ENCODE peak calls at places on chromosomes 6 and 20, in seven cellular contexts. One of them, this sample, is unnamed.
A peak's percentile ranks its signal among the peaks of the same experiment; 100 is the strongest.

GRCh38 chr20:44955270-44955669 is 4.9 kb downstream of the TOMM34 start:
- DNase-seq in esophagus squamous epithelium: no peak
- DNase-seq in astrocyte of the spinal cord: no peak
- DNase-seq in IMR-90: no peak
- DNase-seq in RWPE2: no peak
- DNase-seq in GM12865: no peak
- DNase-seq in astrocyte of the cerebellum: no peak
- DNase-seq in this sample: no peak

GRCh38 chr20:35048739-35049138 is 43.9 kb downstream of the TRPC4AP start:
- DNase-seq in astrocyte of the spinal cord: no peak
- DNase-seq in IMR-90: no peak
- DNase-seq in esophagus squamous epithelium: no peak
- DNase-seq in GM12865: no peak
- DNase-seq in RWPE2: no peak
- DNase-seq in astrocyte of the cerebellum: no peak
- DNase-seq in this sample: no peak

GRCh38 chr6:18269717-18270116 is 5.4 kb upstream of the DEK start:
- DNase-seq in RWPE2: no peak
- DNase-seq in astrocyte of the spinal cord: no peak
- DNase-seq in esophagus squamous epithelium: no peak
- DNase-seq in IMR-90: no peak
- DNase-seq in astrocyte of the cerebellum: no peak
- DNase-seq in GM12865: no peak
- DNase-seq in this sample: no peak

GRCh38 chr6:138724015-138724414 is 49.6 kb upstream of the CCDC28A start:
- DNase-seq in GM12865: no peak
- DNase-seq in astrocyte of the spinal cord: peak; percentile 84
- DNase-seq in IMR-90: no peak
- DNase-seq in RWPE2: no peak
- DNase-seq in esophagus squamous epithelium: no peak
- DNase-seq in astrocyte of the cerebellum: peak; percentile 60
- DNase-seq in this sample: peak; percentile 26

GRCh38 chr6:159312204-159312603 is 143.0 kb downstream of the FNDC1 start:
- DNase-seq in astrocyte of the cerebellum: no peak
- DNase-seq in IMR-90: no peak
- DNase-seq in esophagus squamous epithelium: no peak
- DNase-seq in GM12865: no peak
- DNase-seq in RWPE2: no peak
- DNase-seq in astrocyte of the spinal cord: no peak
- DNase-seq in this sample: no peak

GRCh38 chr20:57953638-57954037 is 243.8 kb upstream of the PMEPA1 start:
- DNase-seq in astrocyte of the cerebellum: no peak
- DNase-seq in astrocyte of the spinal cord: peak; percentile 44
- DNase-seq in esophagus squamous epithelium: no peak
- DNase-seq in GM12865: no peak
- DNase-seq in RWPE2: no peak
- DNase-seq in IMR-90: no peak
- DNase-seq in this sample: no peak

GRCh38 chr6:57246307-57246706 is 24.2 kb upstream of the RAB23 start:
- DNase-seq in astrocyte of the cerebellum: no peak
- DNase-seq in esophagus squamous epithelium: no peak
- DNase-seq in IMR-90: no peak
- DNase-seq in astrocyte of the spinal cord: no peak
- DNase-seq in RWPE2: no peak
- DNase-seq in GM12865: no peak
- DNase-seq in this sample: no peak

GRCh38 chr6:127342946-127343752 is at the start of gene ECHDC1:
- DNase-seq in esophagus squamous epithelium: no peak
- DNase-seq in IMR-90: peak; percentile 66
- DNase-seq in astrocyte of the cerebellum: no peak
- DNase-seq in GM12865: peak; percentile 87
- DNase-seq in astrocyte of the spinal cord: peak; percentile 78
- DNase-seq in RWPE2: peak; percentile 61
- DNase-seq in this sample: peak; percentile 33

GRCh38 chr6:13696226-13696625 is 15.4 kb downstream of the RANBP9 start:
- DNase-seq in astrocyte of the spinal cord: peak; percentile 65
- DNase-seq in astrocyte of the cerebellum: no peak
- DNase-seq in esophagus squamous epithelium: no peak
- DNase-seq in GM12865: no peak
- DNase-seq in RWPE2: no peak
- DNase-seq in IMR-90: peak; percentile 90
- DNase-seq in this sample: no peak

GRCh38 chr6:22590423-22590822 is 21.1 kb downstream of the HDGFL1 start:
- DNase-seq in astrocyte of the cerebellum: no peak
- DNase-seq in IMR-90: no peak
- DNase-seq in astrocyte of the spinal cord: no peak
- DNase-seq in GM12865: no peak
- DNase-seq in RWPE2: no peak
- DNase-seq in esophagus squamous epithelium: no peak
- DNase-seq in this sample: no peak

GRCh38 chr20:29452186-29452585 is 1805.3 kb upstream of the DEFB115 start:
- DNase-seq in astrocyte of the cerebellum: no peak
- DNase-seq in RWPE2: no peak
- DNase-seq in esophagus squamous epithelium: no peak
- DNase-seq in IMR-90: no peak
- DNase-seq in GM12865: no peak
- DNase-seq in astrocyte of the spinal cord: no peak
- DNase-seq in this sample: no peak
- H3K4me3 ChIP-seq in astrocyte of the cerebellum: no peak overlapping the region
- H3K4me3 ChIP-seq in RWPE2: no peak overlapping the region
- H3K4me3 ChIP-seq in esophagus squamous epithelium: no peak overlapping the region
- H3K4me3 ChIP-seq in IMR-90: no peak overlapping the region
- H3K4me3 ChIP-seq in GM12865: no peak overlapping the region
- H3K4me3 ChIP-seq in astrocyte of the spinal cord: no peak overlapping the region
- H3K4me3 ChIP-seq in this sample: no peak overlapping the region

GRCh38 chr6:1515781-1516180 is 93.9 kb upstream of the FOXC1 start:
- DNase-seq in astrocyte of the spinal cord: no peak
- DNase-seq in RWPE2: no peak
- DNase-seq in esophagus squamous epithelium: no peak
- DNase-seq in IMR-90: no peak
- DNase-seq in GM12865: no peak
- DNase-seq in astrocyte of the cerebellum: no peak
- DNase-seq in this sample: no peak

GRCh38 chr6:1515280-1515679 is 94.4 kb upstream of the FOXC1 start:
- DNase-seq in IMR-90: no peak
- DNase-seq in esophagus squamous epithelium: no peak
- DNase-seq in GM12865: no peak
- DNase-seq in astrocyte of the spinal cord: no peak
- DNase-seq in RWPE2: no peak
- DNase-seq in astrocyte of the cerebellum: no peak
- DNase-seq in this sample: no peak

GRCh38 chr6:1519597-1519996 is 90.1 kb upstream of the FOXC1 start:
- DNase-seq in astrocyte of the spinal cord: no peak
- DNase-seq in GM12865: no peak
- DNase-seq in RWPE2: no peak
- DNase-seq in IMR-90: no peak
- DNase-seq in astrocyte of the cerebellum: no peak
- DNase-seq in esophagus squamous epithelium: no peak
- DNase-seq in this sample: no peak

GRCh38 chr6:1518855-1519254 is 90.9 kb upstream of the FOXC1 start:
- DNase-seq in RWPE2: no peak
- DNase-seq in esophagus squamous epithelium: no peak
- DNase-seq in IMR-90: no peak
- DNase-seq in GM12865: no peak
- DNase-seq in astrocyte of the spinal cord: no peak
- DNase-seq in astrocyte of the cerebellum: no peak
- DNase-seq in this sample: no peak

GRCh38 chr6:1516742-1517520 is 92.8 kb upstream of the FOXC1 start:
- DNase-seq in GM12865: no peak
- DNase-seq in astrocyte of the spinal cord: no peak
- DNase-seq in IMR-90: no peak
- DNase-seq in esophagus squamous epithelium: no peak
- DNase-seq in astrocyte of the cerebellum: no peak
- DNase-seq in RWPE2: no peak
- DNase-seq in this sample: no peak
- H3K4me3 ChIP-seq in GM12865: no peak overlapping the region
- H3K4me3 ChIP-seq in astrocyte of the spinal cord: no peak overlapping the region
- H3K4me3 ChIP-seq in IMR-90: no peak overlapping the region
- H3K4me3 ChIP-seq in esophagus squamous epithelium: no peak overlapping the region
- H3K4me3 ChIP-seq in astrocyte of the cerebellum: no peak overlapping the region
- H3K4me3 ChIP-seq in RWPE2: no peak overlapping the region
- H3K4me3 ChIP-seq in this sample: no peak overlapping the region

GRCh38 chr6:30465582-30466306 is 23.6 kb upstream of the HLA-E start:
- DNase-seq in esophagus squamous epithelium: no peak
- DNase-seq in RWPE2: no peak
- DNase-seq in IMR-90: no peak
- DNase-seq in GM12865: no peak
- DNase-seq in astrocyte of the cerebellum: no peak
- DNase-seq in astrocyte of the spinal cord: no peak
- DNase-seq in this sample: no peak

GRCh38 chr6:30462482-30462881 is 26.8 kb upstream of the HLA-E start:
- DNase-seq in astrocyte of the spinal cord: no peak
- DNase-seq in RWPE2: no peak
- DNase-seq in IMR-90: no peak
- DNase-seq in astrocyte of the cerebellum: no peak
- DNase-seq in GM12865: no peak
- DNase-seq in esophagus squamous epithelium: no peak
- DNase-seq in this sample: no peak

GRCh38 chr6:30461055-30461454 is 28.3 kb upstream of the HLA-E start:
- DNase-seq in astrocyte of the cerebellum: no peak
- DNase-seq in RWPE2: no peak
- DNase-seq in astrocyte of the spinal cord: no peak
- DNase-seq in IMR-90: no peak
- DNase-seq in GM12865: no peak
- DNase-seq in esophagus squamous epithelium: no peak
- DNase-seq in this sample: no peak

GRCh38 chr6:30463242-30463641 is 26.1 kb upstream of the HLA-E start:
- DNase-seq in RWPE2: no peak
- DNase-seq in esophagus squamous epithelium: no peak
- DNase-seq in IMR-90: no peak
- DNase-seq in astrocyte of the cerebellum: no peak
- DNase-seq in astrocyte of the spinal cord: no peak
- DNase-seq in GM12865: no peak
- DNase-seq in this sample: no peak

DNA sequence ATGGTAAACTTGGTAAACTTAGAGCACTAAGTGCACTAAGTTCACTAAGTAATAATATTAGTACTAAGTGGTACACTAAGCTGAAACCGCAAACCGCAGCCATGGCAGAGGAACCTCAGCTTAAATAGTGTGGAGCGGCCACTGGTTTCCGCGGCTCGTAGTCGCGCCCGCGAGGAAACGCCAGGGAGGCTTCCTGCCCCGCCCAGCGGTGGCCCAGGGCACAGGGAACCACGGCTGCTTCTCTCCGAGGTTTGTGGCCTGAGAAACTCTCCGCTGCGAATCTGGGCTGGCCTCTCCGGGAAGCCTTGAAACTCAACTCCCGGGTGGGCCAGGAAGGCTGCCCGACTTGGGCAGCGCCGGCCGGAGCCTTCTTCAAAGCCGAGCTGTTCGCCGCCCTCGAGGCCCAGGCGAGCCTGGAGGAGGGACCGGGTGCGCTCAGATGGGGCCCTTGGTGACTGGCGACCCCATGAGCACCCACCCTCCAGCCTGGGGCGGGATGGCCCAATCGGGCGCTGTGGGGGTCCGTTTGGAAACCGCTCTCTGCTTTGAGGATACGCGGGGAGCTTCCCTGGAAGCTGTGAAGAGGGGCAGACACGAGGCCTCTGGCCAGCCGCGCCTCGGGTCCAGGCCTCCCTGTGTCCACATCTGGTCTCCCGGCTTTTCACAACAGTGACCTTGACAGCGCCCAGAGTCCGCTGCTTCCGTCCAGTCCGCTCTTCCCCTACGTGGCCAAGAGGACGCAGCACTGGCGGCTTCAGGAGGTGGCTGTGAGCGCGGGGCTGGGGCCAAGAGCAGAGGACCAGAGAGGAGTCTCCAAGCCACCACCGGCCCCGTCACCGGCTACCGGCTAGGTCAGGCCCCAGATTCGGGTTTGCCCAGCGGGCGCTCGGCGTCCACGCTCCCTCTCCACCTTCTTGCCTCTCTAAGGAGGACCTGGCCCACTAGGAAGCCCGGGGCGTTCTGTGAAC is 25.4 kb upstream of the HLA-E start:
- DNase-seq in esophagus squamous epithelium: no peak
- DNase-seq in GM12865: peak; percentile 62
- DNase-seq in RWPE2: no peak
- DNase-seq in IMR-90: peak; percentile 50
- DNase-seq in astrocyte of the cerebellum: no peak
- DNase-seq in astrocyte of the spinal cord: peak; percentile 40
- DNase-seq in this sample: no peak
- H3K4me3 ChIP-seq in esophagus squamous epithelium: no peak overlapping the region
- H3K4me3 ChIP-seq in GM12865: no peak overlapping the region
- H3K4me3 ChIP-seq in RWPE2: no peak overlapping the region
- H3K4me3 ChIP-seq in IMR-90: no peak overlapping the region
- H3K4me3 ChIP-seq in astrocyte of the cerebellum: no peak overlapping the region
- H3K4me3 ChIP-seq in astrocyte of the spinal cord: no peak overlapping the region
- H3K4me3 ChIP-seq in this sample: no peak overlapping the region

DNA sequence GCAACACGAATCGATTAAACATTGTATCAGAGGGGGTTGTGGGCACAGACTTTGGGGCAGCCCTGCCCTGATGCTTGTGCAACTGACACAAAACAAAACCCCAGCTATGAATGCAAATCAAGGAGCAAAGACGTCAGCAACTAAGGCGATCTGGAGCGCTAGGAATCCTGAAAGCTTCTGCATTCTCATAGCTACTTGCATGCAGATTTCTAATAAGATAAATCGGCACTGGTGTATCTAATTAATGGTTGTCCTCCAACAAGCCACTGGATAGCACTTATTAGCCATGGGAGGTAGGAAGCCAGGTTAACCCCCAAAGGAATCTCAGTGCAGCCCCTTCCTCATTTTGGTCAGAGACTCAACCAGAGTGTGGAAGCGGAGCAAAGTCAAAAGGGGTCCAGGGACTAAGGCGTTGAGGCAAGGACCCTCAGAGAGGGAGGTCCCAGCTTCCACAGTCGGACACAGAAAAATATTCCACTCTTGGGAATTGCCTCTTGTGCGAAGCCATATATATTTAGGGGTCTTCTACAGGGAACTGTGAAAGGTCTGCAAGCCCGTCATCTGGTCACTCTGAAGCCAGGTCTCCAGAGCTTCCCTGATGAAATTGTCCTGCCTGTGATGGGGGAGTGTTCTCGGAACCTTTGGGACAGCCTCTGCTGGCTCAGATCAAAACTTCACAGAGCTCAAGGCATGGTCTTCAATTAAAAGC is 160.9 kb downstream of the TBXT start:
- DNase-seq in astrocyte of the cerebellum: no peak
- DNase-seq in RWPE2: no peak
- DNase-seq in astrocyte of the spinal cord: peak; percentile 80
- DNase-seq in GM12865: no peak
- DNase-seq in esophagus squamous epithelium: no peak
- DNase-seq in IMR-90: peak; percentile 89
- DNase-seq in this sample: peak; percentile 75
- H3K4me3 ChIP-seq in astrocyte of the cerebellum: peak overlapping the region; percentile 39
- H3K4me3 ChIP-seq in RWPE2: no peak overlapping the region
- H3K4me3 ChIP-seq in astrocyte of the spinal cord: peak overlapping the region; percentile 23
- H3K4me3 ChIP-seq in GM12865: no peak overlapping the region
- H3K4me3 ChIP-seq in esophagus squamous epithelium: no peak overlapping the region
- H3K4me3 ChIP-seq in IMR-90: peak overlapping the region; percentile 26
- H3K4me3 ChIP-seq in this sample: peak overlapping the region; percentile 43

This sample was measured in skeletal muscle cell.